ENCODE peak calls at places on chromosomes 6 and 20, in ten cellular contexts. One of them, this sample, is unnamed. For H3K9me3, the result is how much of the 10 kb centered on the place peaks cover.

GRCh38 chr6:157265630-157266029 is 57.7 kb downstream of the TMEM242 start:
- DNase-seq in neuronal stem cell: no peak
- DNase-seq in SK-N-SH: no peak
- DNase-seq in osteoblast: peak
- DNase-seq in mammary epithelial cell: no peak
- DNase-seq in fibroblast of lung: no peak
- DNase-seq in MM.1S: no peak
- DNase-seq in PC-3: no peak
- DNase-seq in HCT116: no peak
- DNase-seq in neural progenitor cell: no peak
- DNase-seq in this sample: no peak

GRCh38 chr20:1467355-1468116 is 887 bp upstream of the NSFL1C start:
- DNase-seq in neuronal stem cell: no peak
- DNase-seq in SK-N-SH: peak
- DNase-seq in osteoblast: no peak
- DNase-seq in mammary epithelial cell: no peak
- DNase-seq in fibroblast of lung: no peak
- DNase-seq in MM.1S: no peak
- DNase-seq in PC-3: no peak
- DNase-seq in HCT116: no peak
- DNase-seq in neural progenitor cell: peak
- DNase-seq in this sample: peak

GRCh38 chr6:63526931-63527330 is 45.3 kb upstream of the LOC128125822 start:
- DNase-seq in neuronal stem cell: no peak
- DNase-seq in SK-N-SH: no peak
- DNase-seq in osteoblast: no peak
- DNase-seq in mammary epithelial cell: no peak
- DNase-seq in fibroblast of lung: no peak
- DNase-seq in MM.1S: no peak
- DNase-seq in PC-3: no peak
- DNase-seq in HCT116: no peak
- DNase-seq in neural progenitor cell: no peak
- DNase-seq in this sample: no peak

GRCh38 chr6:61809004-61809595 is 476.9 kb downstream of the KHDRBS2 start:
- DNase-seq in neuronal stem cell: peak
- DNase-seq in SK-N-SH: peak
- DNase-seq in osteoblast: no peak
- DNase-seq in mammary epithelial cell: peak
- DNase-seq in fibroblast of lung: peak
- DNase-seq in MM.1S: peak
- DNase-seq in PC-3: peak
- DNase-seq in HCT116: no peak
- DNase-seq in neural progenitor cell: peak
- DNase-seq in this sample: no peak

GRCh38 chr6:146905313-146905712 is 298.9 kb upstream of the STXBP5 start:
- DNase-seq in neuronal stem cell: no peak
- DNase-seq in SK-N-SH: peak
- DNase-seq in osteoblast: no peak
- DNase-seq in mammary epithelial cell: peak
- DNase-seq in fibroblast of lung: peak
- DNase-seq in MM.1S: no peak
- DNase-seq in PC-3: peak
- DNase-seq in HCT116: peak
- DNase-seq in neural progenitor cell: no peak
- DNase-seq in this sample: peak

GRCh38 chr6:44567406-44567805 is 179.9 kb downstream of the CDC5L start:
- DNase-seq in neuronal stem cell: no peak
- DNase-seq in SK-N-SH: no peak
- DNase-seq in osteoblast: no peak
- DNase-seq in mammary epithelial cell: no peak
- DNase-seq in fibroblast of lung: no peak
- DNase-seq in MM.1S: peak
- DNase-seq in PC-3: no peak
- DNase-seq in HCT116: no peak
- DNase-seq in neural progenitor cell: no peak
- DNase-seq in this sample: no peak

GRCh38 chr20:50070361-50070760 is 42.6 kb downstream of the UBE2V1 start:
- DNase-seq in neuronal stem cell: no peak
- DNase-seq in SK-N-SH: no peak
- DNase-seq in osteoblast: no peak
- DNase-seq in mammary epithelial cell: no peak
- DNase-seq in fibroblast of lung: no peak
- DNase-seq in MM.1S: peak
- DNase-seq in PC-3: no peak
- DNase-seq in HCT116: no peak
- DNase-seq in neural progenitor cell: no peak
- DNase-seq in this sample: peak

GRCh38 chr6:2237001-2237400 is 8.4 kb downstream of the GMDS start:
- DNase-seq in neuronal stem cell: no peak
- DNase-seq in SK-N-SH: no peak
- DNase-seq in osteoblast: peak
- DNase-seq in mammary epithelial cell: peak
- DNase-seq in fibroblast of lung: peak
- DNase-seq in MM.1S: no peak
- DNase-seq in PC-3: peak
- DNase-seq in HCT116: no peak
- DNase-seq in neural progenitor cell: no peak
- DNase-seq in this sample: no peak

GRCh38 chr6:90596967-90597539 is 10.2 kb upstream of the MAP3K7 start:
- DNase-seq in neuronal stem cell: no peak
- DNase-seq in SK-N-SH: no peak
- DNase-seq in osteoblast: no peak
- DNase-seq in mammary epithelial cell: no peak
- DNase-seq in fibroblast of lung: no peak
- DNase-seq in MM.1S: no peak
- DNase-seq in PC-3: no peak
- DNase-seq in HCT116: no peak
- DNase-seq in neural progenitor cell: peak
- DNase-seq in this sample: no peak

GRCh38 chr6:148547110-148547509 is 199.7 kb upstream of the UST start:
- DNase-seq in neuronal stem cell: no peak
- DNase-seq in SK-N-SH: no peak
- DNase-seq in osteoblast: no peak
- DNase-seq in mammary epithelial cell: no peak
- DNase-seq in fibroblast of lung: no peak
- DNase-seq in MM.1S: no peak
- DNase-seq in PC-3: no peak
- DNase-seq in HCT116: no peak
- DNase-seq in neural progenitor cell: no peak
- DNase-seq in this sample: no peak

GRCh38 chr6:43478008-43478372 is 620 bp downstream of the TJAP1 start:
- DNase-seq in neuronal stem cell: no peak
- DNase-seq in SK-N-SH: no peak
- DNase-seq in osteoblast: no peak
- DNase-seq in mammary epithelial cell: no peak
- DNase-seq in fibroblast of lung: no peak
- DNase-seq in MM.1S: no peak
- DNase-seq in PC-3: no peak
- DNase-seq in HCT116: no peak
- DNase-seq in neural progenitor cell: no peak
- DNase-seq in this sample: no peak

GRCh38 chr6:52587001-52587400 is 10.1 kb upstream of the TRAM2 start:
- DNase-seq in neuronal stem cell: no peak
- DNase-seq in SK-N-SH: no peak
- DNase-seq in osteoblast: no peak
- DNase-seq in mammary epithelial cell: no peak
- DNase-seq in fibroblast of lung: no peak
- DNase-seq in MM.1S: no peak
- DNase-seq in PC-3: no peak
- DNase-seq in HCT116: no peak
- DNase-seq in neural progenitor cell: no peak
- DNase-seq in this sample: no peak

GRCh38 chr6:5401845-5402738 is 140.8 kb downstream of the FARS2 start:
- DNase-seq in neuronal stem cell: no peak
- DNase-seq in SK-N-SH: no peak
- DNase-seq in osteoblast: no peak
- DNase-seq in mammary epithelial cell: no peak
- DNase-seq in fibroblast of lung: peak
- DNase-seq in MM.1S: no peak
- DNase-seq in PC-3: peak
- DNase-seq in HCT116: peak
- DNase-seq in neural progenitor cell: peak
- DNase-seq in this sample: peak

GRCh38 chr6:14703586-14703985 is 542.3 kb upstream of the JARID2 start:
- DNase-seq in neuronal stem cell: no peak
- DNase-seq in SK-N-SH: no peak
- DNase-seq in osteoblast: peak
- DNase-seq in mammary epithelial cell: no peak
- DNase-seq in fibroblast of lung: peak
- DNase-seq in MM.1S: no peak
- DNase-seq in PC-3: no peak
- DNase-seq in HCT116: no peak
- DNase-seq in neural progenitor cell: no peak
- DNase-seq in this sample: no peak

GRCh38 chr20:51565741-51566140 is 23.2 kb upstream of the NFATC2 start:
- DNase-seq in neuronal stem cell: no peak
- DNase-seq in SK-N-SH: no peak
- DNase-seq in osteoblast: no peak
- DNase-seq in mammary epithelial cell: no peak
- DNase-seq in fibroblast of lung: no peak
- DNase-seq in MM.1S: peak
- DNase-seq in PC-3: no peak
- DNase-seq in HCT116: no peak
- DNase-seq in neural progenitor cell: no peak
- DNase-seq in this sample: no peak

GRCh38 chr6:73152998-73153757 is 72.1 kb downstream of the KHDC1L start:
- DNase-seq in neuronal stem cell: no peak
- DNase-seq in SK-N-SH: no peak
- DNase-seq in osteoblast: peak
- DNase-seq in mammary epithelial cell: peak
- DNase-seq in fibroblast of lung: peak
- DNase-seq in MM.1S: no peak
- DNase-seq in PC-3: peak
- DNase-seq in HCT116: no peak
- DNase-seq in neural progenitor cell: no peak
- DNase-seq in this sample: no peak

DNA sequence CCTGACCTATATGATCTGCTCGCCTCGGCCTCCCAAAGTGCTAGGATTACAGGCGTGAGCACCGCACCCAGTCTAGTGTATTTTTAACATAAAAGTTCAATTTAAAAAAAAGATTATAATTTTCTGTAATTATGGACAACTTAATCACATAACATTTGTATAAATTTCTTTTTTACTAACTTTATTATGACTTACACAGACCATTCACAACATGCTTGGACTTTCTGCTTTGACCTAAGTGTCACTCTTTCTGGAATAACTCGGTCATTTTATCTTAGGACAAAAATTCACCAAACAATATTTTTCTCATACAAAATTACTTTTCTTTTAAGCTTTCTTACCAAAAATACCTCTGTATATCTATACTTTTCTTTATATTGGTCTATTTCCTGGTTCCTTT is 15.4 kb upstream of the IL22RA2 start:
- DNase-seq in neuronal stem cell: peak
- DNase-seq in SK-N-SH: no peak
- DNase-seq in osteoblast: peak
- DNase-seq in mammary epithelial cell: no peak
- DNase-seq in fibroblast of lung: peak
- DNase-seq in MM.1S: no peak
- DNase-seq in PC-3: peak
- DNase-seq in HCT116: peak
- DNase-seq in neural progenitor cell: peak
- DNase-seq in this sample: no peak
- H3K9me3 ChIP-seq in neuronal stem cell: under half
- H3K9me3 ChIP-seq in SK-N-SH: under half
- H3K9me3 ChIP-seq in osteoblast: under half
- H3K9me3 ChIP-seq in mammary epithelial cell: under half
- H3K9me3 ChIP-seq in fibroblast of lung: under half
- H3K9me3 ChIP-seq in MM.1S: under half
- H3K9me3 ChIP-seq in PC-3: under half
- H3K9me3 ChIP-seq in HCT116: under half
- H3K9me3 ChIP-seq in neural progenitor cell: under half
- H3K9me3 ChIP-seq in this sample: under half

GRCh38 chr6:133891814-133892443 is 3.0 kb downstream of the TCF21 start:
- DNase-seq in neuronal stem cell: no peak
- DNase-seq in SK-N-SH: peak
- DNase-seq in osteoblast: peak
- DNase-seq in mammary epithelial cell: no peak
- DNase-seq in fibroblast of lung: no peak
- DNase-seq in MM.1S: no peak
- DNase-seq in PC-3: no peak
- DNase-seq in HCT116: no peak
- DNase-seq in neural progenitor cell: no peak
- DNase-seq in this sample: no peak
- H3K27ac ChIP-seq in neuronal stem cell: no peak
- H3K27ac ChIP-seq in SK-N-SH: no peak
- H3K27ac ChIP-seq in osteoblast: no peak
- H3K27ac ChIP-seq in mammary epithelial cell: no peak
- H3K27ac ChIP-seq in fibroblast of lung: peak
- H3K27ac ChIP-seq in MM.1S: no peak
- H3K27ac ChIP-seq in PC-3: no peak
- H3K27ac ChIP-seq in HCT116: peak
- H3K27ac ChIP-seq in neural progenitor cell: no peak
- H3K27ac ChIP-seq in this sample: no peak

DNA sequence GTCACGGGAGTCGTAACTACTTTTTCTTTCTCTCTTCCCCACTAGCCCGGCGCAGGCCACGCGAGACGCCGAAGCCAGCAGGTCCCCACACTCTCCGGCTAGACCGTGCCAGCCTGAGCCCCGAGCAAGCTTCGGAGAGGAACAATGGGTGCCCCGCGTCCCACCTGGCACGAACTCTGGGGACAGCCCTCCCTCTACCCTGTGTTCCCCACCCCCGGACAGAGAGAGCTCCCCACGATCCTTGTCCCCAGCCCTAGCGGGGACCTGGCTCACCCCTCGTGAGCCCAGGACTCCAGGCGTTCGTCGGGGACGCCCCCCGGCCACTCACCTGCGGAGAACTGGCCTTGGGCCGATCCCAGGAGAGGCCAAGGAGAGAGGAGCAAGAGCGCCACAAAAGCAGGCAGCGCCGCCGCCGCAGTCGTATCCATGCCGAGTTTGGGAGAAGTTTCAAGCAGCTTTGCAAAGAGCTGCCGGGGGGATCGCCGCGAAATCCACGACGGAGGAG is 416 bp downstream of the PTPRK start:
- DNase-seq in neuronal stem cell: peak
- DNase-seq in SK-N-SH: peak
- DNase-seq in osteoblast: peak
- DNase-seq in mammary epithelial cell: peak
- DNase-seq in fibroblast of lung: no peak
- DNase-seq in MM.1S: peak
- DNase-seq in PC-3: no peak
- DNase-seq in HCT116: no peak
- DNase-seq in neural progenitor cell: no peak
- DNase-seq in this sample: no peak
- H3K4me2 ChIP-seq in neuronal stem cell: peak
- H3K4me2 ChIP-seq in SK-N-SH: peak
- H3K4me2 ChIP-seq in osteoblast: peak
- H3K4me2 ChIP-seq in mammary epithelial cell: peak
- H3K4me2 ChIP-seq in fibroblast of lung: peak
- H3K4me2 ChIP-seq in MM.1S: peak
- H3K4me2 ChIP-seq in PC-3: peak
- H3K4me2 ChIP-seq in HCT116: peak
- H3K4me2 ChIP-seq in neural progenitor cell: peak
- H3K4me2 ChIP-seq in this sample: peak

GRCh38 chr20:55978550-55978949 is 26.8 kb downstream of the CBLN4 start:
- DNase-seq in neuronal stem cell: no peak
- DNase-seq in SK-N-SH: no peak
- DNase-seq in osteoblast: no peak
- DNase-seq in mammary epithelial cell: no peak
- DNase-seq in fibroblast of lung: no peak
- DNase-seq in MM.1S: no peak
- DNase-seq in PC-3: no peak
- DNase-seq in HCT116: no peak
- DNase-seq in neural progenitor cell: no peak
- DNase-seq in this sample: no peak
- H3K9me3 ChIP-seq in neuronal stem cell: under half
- H3K9me3 ChIP-seq in SK-N-SH: under half
- H3K9me3 ChIP-seq in osteoblast: under half
- H3K9me3 ChIP-seq in mammary epithelial cell: under half
- H3K9me3 ChIP-seq in fibroblast of lung: under half
- H3K9me3 ChIP-seq in MM.1S: under half
- H3K9me3 ChIP-seq in PC-3: under half
- H3K9me3 ChIP-seq in HCT116: under half
- H3K9me3 ChIP-seq in neural progenitor cell: under half
- H3K9me3 ChIP-seq in this sample: under half

This sample was measured in trophoblast cell.